ENCODE peak calls at places on chromosomes 12 and 14, in four cellular contexts. O is osteoblast, W is body of pancreas, K is mesenchymal stem cell. C is an unnamed sample. For H3K27me3, the result is how much of the 10 kb centered on the place peaks cover.

GRCh38 chr14:51070732-51071131 is 24.2 kb downstream of the TRIM9 start:
- DNase-seq in O (no peak), W (no peak), K (no peak), C (no peak)

GRCh38 chr12:123363743-123364531 is 710 bp downstream of the SBNO1 start:
- DNase-seq in O (peak), W (peak), K (no peak), C (no peak)

GRCh38 chr12:124681779-124682391 is 114.5 kb upstream of the NCOR2 start:
- DNase-seq in O (peak), W (no peak), K (peak), C (no peak)

GRCh38 chr12:87469295-87469694 is 559.9 kb downstream of the C12orf50 start:
- DNase-seq in O (no peak), W (no peak), K (no peak), C (no peak)

GRCh38 chr12:3418609-3419469 is 72.2 kb upstream of the PRMT8 start:
- DNase-seq in O (no peak), W (no peak), K (no peak), C (no peak)

GRCh38 chr12:67482751-67483661 is 165.5 kb upstream of the DYRK2 start:
- DNase-seq in O (peak), W (peak), K (peak), C (no peak)

GRCh38 chr12:63919758-63920157 is 75.3 kb downstream of the SRGAP1 start:
- DNase-seq in O (no peak), W (no peak), K (no peak), C (no peak)

GRCh38 chr14:65255029-65255545 is 152.8 kb upstream of the MAX start:
- DNase-seq in O (peak), W (no peak), K (peak), C (no peak)

GRCh38 chr12:121279507-121279915 is 17.0 kb downstream of the CAMKK2 start:
- DNase-seq in O (no peak), W (peak), K (no peak), C (no peak)

GRCh38 chr14:72786377-72787350 is 107.2 kb downstream of the DPF3 start:
- DNase-seq in O (no peak), W (no peak), K (no peak), C (no peak)

GRCh38 chr12:58412466-58412865 is 471.1 kb downstream of the ATP23 start:
- DNase-seq in O (no peak), W (no peak), K (peak), C (no peak)

GRCh38 chr12:111406474-111407370 is 999 bp downstream of the SH2B3 start:
- DNase-seq in O (peak), W (no peak), K (peak), C (no peak)

GRCh38 chr12:93982847-93983315 is 165.5 kb upstream of the PLXNC1 start:
- DNase-seq in O (no peak), W (no peak), K (peak), C (no peak)

GRCh38 chr12:98635657-98636323 is 8.8 kb downstream of the IKBIP start:
- DNase-seq in O (peak), W (no peak), K (peak), C (no peak)

GRCh38 chr12:109433618-109434017 is 43.5 kb downstream of the KCTD10 start:
- DNase-seq in O (no peak), W (no peak), K (no peak), C (no peak)

GRCh38 chr14:22836301-22837058 is at the start of gene MMP14:
- DNase-seq in O (peak), W (peak), K (peak), C (peak)

GRCh38 chr12:65630555-65630954 is 193.7 kb upstream of the HMGA2 start:
- DNase-seq in O (no peak), W (no peak), K (no peak), C (no peak)

GRCh38 chr14:59333668-59334067 is 131.5 kb downstream of the GPR135 start:
- DNase-seq in O (no peak), W (no peak), K (peak), C (no peak)

GRCh38 chr12:3470296-3470695 is 20.7 kb upstream of the PRMT8 start:
- DNase-seq in O (no peak), W (no peak), K (no peak), C (no peak)

GRCh38 chr12:100375023-100375737 is 18.3 kb downstream of the SLC17A8 start:
- DNase-seq in O (peak), W (peak), K (no peak), C (no peak)

GRCh38 chr12:11040162-11040561 is 9.0 kb upstream of the TAS2R31 start:
- DNase-seq in O (no peak), W (no peak), K (no peak), C (no peak)

GRCh38 chr12:95216704-95217376 is 427 bp downstream of the FGD6 start:
- DNase-seq in O (no peak), W (no peak), K (no peak), C (no peak)

GRCh38 chr12:91180577-91180976 is 2.0 kb downstream of the DCN start:
- DNase-seq in O (no peak), W (no peak), K (no peak), C (no peak)
- H3K4me3 ChIP-seq in O (peak), W (no peak), K (no peak), C (no peak)

DNA sequence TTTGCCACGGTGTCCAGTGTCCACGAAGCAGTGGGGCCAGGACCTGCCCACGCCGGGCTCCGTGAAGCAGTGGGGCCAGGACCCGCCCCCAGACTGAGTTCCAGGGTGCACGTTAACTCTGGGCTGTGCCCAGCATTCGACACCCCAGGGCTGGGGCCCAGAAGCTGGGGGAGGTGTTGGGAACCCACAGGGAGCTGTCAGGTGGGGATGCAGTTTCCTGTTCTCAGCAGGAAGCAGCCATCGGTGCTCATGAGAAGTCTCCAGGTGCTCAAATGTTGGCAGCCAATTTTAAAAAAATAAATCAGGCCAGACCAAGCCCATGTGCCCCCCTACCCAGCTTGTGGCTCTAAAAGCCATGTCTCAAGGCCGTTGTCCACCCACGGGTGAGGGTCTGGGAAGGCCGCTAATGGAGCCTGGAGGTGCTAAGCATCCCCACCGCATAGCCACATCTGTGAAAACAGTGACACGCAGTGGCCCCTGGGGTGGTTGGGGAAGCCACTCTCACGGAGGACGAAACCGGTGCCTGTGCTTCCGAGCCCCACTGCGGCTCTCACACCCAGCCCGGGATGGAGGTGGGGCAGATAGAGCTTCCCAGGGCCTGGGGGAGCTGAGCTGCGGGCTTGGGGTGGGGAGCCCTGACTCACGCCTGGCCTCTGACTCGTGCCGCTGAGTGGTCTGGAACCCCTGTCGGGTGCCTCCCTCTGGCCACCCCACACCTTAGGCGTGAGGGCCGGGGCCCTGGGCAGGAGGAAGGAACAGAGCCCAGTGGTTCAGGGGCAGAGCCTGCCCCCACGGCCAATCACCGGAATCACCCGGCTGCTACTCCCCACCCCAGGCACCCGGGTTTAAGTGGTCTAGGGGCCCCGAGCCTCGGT is 53.6 kb downstream of the FBRSL1 start:
- DNase-seq in O (no peak), W (no peak), K (no peak), C (no peak)
- H3K27me3 ChIP-seq in O (under half), W (under half), K (under half), C (half or more)

GRCh38 chr14:91410781-91411536 is 6.7 kb downstream of the CCDC88C start:
- DNase-seq in O (peak), W (no peak), K (no peak), C (no peak)

GRCh38 chr14:91412939-91413338 is 4.7 kb downstream of the CCDC88C start:
- DNase-seq in O (no peak), W (no peak), K (no peak), C (no peak)

GRCh38 chr14:91415794-91416743 is 1.6 kb downstream of the CCDC88C start:
- DNase-seq in O (no peak), W (no peak), K (no peak), C (no peak)

GRCh38 chr14:91414475-91415342 is 2.9 kb downstream of the CCDC88C start:
- DNase-seq in O (peak), W (no peak), K (no peak), C (no peak)

GRCh38 chr14:91413547-91414474 is 3.8 kb downstream of the CCDC88C start:
- DNase-seq in O (no peak), W (peak), K (no peak), C (no peak)
- H3K4me3 ChIP-seq in O (no peak), W (no peak), K (no peak), C (no peak)

GRCh38 chr12:114448618-114448933 is 42.6 kb upstream of the TBX5 start:
- DNase-seq in O (no peak), W (no peak), K (no peak), C (no peak)

GRCh38 chr12:114447799-114448617 is 42.1 kb upstream of the TBX5 start:
- DNase-seq in O (no peak), W (no peak), K (no peak), C (no peak)

GRCh38 chr12:114450019-114450418 is 44.1 kb upstream of the TBX5 start:
- DNase-seq in O (no peak), W (no peak), K (no peak), C (no peak)

GRCh38 chr12:114451657-114452056 is 45.7 kb upstream of the TBX5 start:
- DNase-seq in O (no peak), W (no peak), K (no peak), C (no peak)

GRCh38 chr12:114450511-114451300 is 44.8 kb upstream of the TBX5 start:
- DNase-seq in O (no peak), W (no peak), K (no peak), C (no peak)
- H3K27me3 ChIP-seq in O (under half), W (under half), K (half or more), C (half or more)

C was measured in NT2/D1.